ENCODE peak calls at places on chromosomes 16 and 17, in seven cellular contexts. One of them, this sample, is unnamed.

GRCh38 chr17:42281571-42282096 is 5.4 kb upstream of the STAT5B start:
- DNase-seq in stimulated activated CD4-positive, alpha-beta T cell treated with anti-CD3 and anti-CD28 coated beads, Interleukin-15, amount 100 ng/mL, for 1 hour: no peak
- DNase-seq in naive thymus-derived CD4-positive, alpha-beta T cell: no peak
- DNase-seq in activated T-cell treated with anti-CD3 and anti-CD28 coated beads, Interleukin-2, amount 50 U/mL, for 4 hours: no peak
- DNase-seq in ascending aorta: no peak
- DNase-seq in naive thymus-derived CD8-positive, alpha-beta T cell: no peak
- DNase-seq in effector CD4-positive, alpha-beta T cell: no peak
- DNase-seq in this sample: no peak

GRCh38 chr17:17748604-17749003 is 67.3 kb downstream of the RAI1 start:
- DNase-seq in stimulated activated CD4-positive, alpha-beta T cell treated with anti-CD3 and anti-CD28 coated beads, Interleukin-15, amount 100 ng/mL, for 1 hour: no peak
- DNase-seq in naive thymus-derived CD4-positive, alpha-beta T cell: no peak
- DNase-seq in activated T-cell treated with anti-CD3 and anti-CD28 coated beads, Interleukin-2, amount 50 U/mL, for 4 hours: no peak
- DNase-seq in ascending aorta: no peak
- DNase-seq in naive thymus-derived CD8-positive, alpha-beta T cell: no peak
- DNase-seq in effector CD4-positive, alpha-beta T cell: no peak
- DNase-seq in this sample: no peak

GRCh38 chr17:82350182-82351030 is 8.6 kb upstream of the TEX19 start:
- DNase-seq in stimulated activated CD4-positive, alpha-beta T cell treated with anti-CD3 and anti-CD28 coated beads, Interleukin-15, amount 100 ng/mL, for 1 hour: no peak
- DNase-seq in naive thymus-derived CD4-positive, alpha-beta T cell: no peak
- DNase-seq in activated T-cell treated with anti-CD3 and anti-CD28 coated beads, Interleukin-2, amount 50 U/mL, for 4 hours: no peak
- DNase-seq in ascending aorta: no peak
- DNase-seq in naive thymus-derived CD8-positive, alpha-beta T cell: no peak
- DNase-seq in effector CD4-positive, alpha-beta T cell: no peak
- DNase-seq in this sample: peak

GRCh38 chr17:48451489-48451888 is 21.5 kb upstream of the SKAP1 start:
- DNase-seq in stimulated activated CD4-positive, alpha-beta T cell treated with anti-CD3 and anti-CD28 coated beads, Interleukin-15, amount 100 ng/mL, for 1 hour: no peak
- DNase-seq in naive thymus-derived CD4-positive, alpha-beta T cell: no peak
- DNase-seq in activated T-cell treated with anti-CD3 and anti-CD28 coated beads, Interleukin-2, amount 50 U/mL, for 4 hours: no peak
- DNase-seq in ascending aorta: no peak
- DNase-seq in naive thymus-derived CD8-positive, alpha-beta T cell: no peak
- DNase-seq in effector CD4-positive, alpha-beta T cell: no peak
- DNase-seq in this sample: no peak

GRCh38 chr16:49282690-49283375 is 1.2 kb upstream of the CBLN1 start:
- DNase-seq in stimulated activated CD4-positive, alpha-beta T cell treated with anti-CD3 and anti-CD28 coated beads, Interleukin-15, amount 100 ng/mL, for 1 hour: no peak
- DNase-seq in naive thymus-derived CD4-positive, alpha-beta T cell: no peak
- DNase-seq in activated T-cell treated with anti-CD3 and anti-CD28 coated beads, Interleukin-2, amount 50 U/mL, for 4 hours: no peak
- DNase-seq in ascending aorta: no peak
- DNase-seq in naive thymus-derived CD8-positive, alpha-beta T cell: no peak
- DNase-seq in effector CD4-positive, alpha-beta T cell: no peak
- DNase-seq in this sample: no peak

GRCh38 chr16:57261806-57262205 is 16.7 kb downstream of the ARL2BP start:
- DNase-seq in stimulated activated CD4-positive, alpha-beta T cell treated with anti-CD3 and anti-CD28 coated beads, Interleukin-15, amount 100 ng/mL, for 1 hour: no peak
- DNase-seq in naive thymus-derived CD4-positive, alpha-beta T cell: no peak
- DNase-seq in activated T-cell treated with anti-CD3 and anti-CD28 coated beads, Interleukin-2, amount 50 U/mL, for 4 hours: no peak
- DNase-seq in ascending aorta: no peak
- DNase-seq in naive thymus-derived CD8-positive, alpha-beta T cell: no peak
- DNase-seq in effector CD4-positive, alpha-beta T cell: no peak
- DNase-seq in this sample: no peak

GRCh38 chr16:25707982-25708583 is 16.3 kb downstream of the HS3ST4 start:
- DNase-seq in stimulated activated CD4-positive, alpha-beta T cell treated with anti-CD3 and anti-CD28 coated beads, Interleukin-15, amount 100 ng/mL, for 1 hour: no peak
- DNase-seq in naive thymus-derived CD4-positive, alpha-beta T cell: no peak
- DNase-seq in activated T-cell treated with anti-CD3 and anti-CD28 coated beads, Interleukin-2, amount 50 U/mL, for 4 hours: no peak
- DNase-seq in ascending aorta: no peak
- DNase-seq in naive thymus-derived CD8-positive, alpha-beta T cell: no peak
- DNase-seq in effector CD4-positive, alpha-beta T cell: no peak
- DNase-seq in this sample: no peak

GRCh38 chr16:5071681-5072333 is at the start of gene ALG1:
- DNase-seq in stimulated activated CD4-positive, alpha-beta T cell treated with anti-CD3 and anti-CD28 coated beads, Interleukin-15, amount 100 ng/mL, for 1 hour: peak
- DNase-seq in naive thymus-derived CD4-positive, alpha-beta T cell: peak
- DNase-seq in activated T-cell treated with anti-CD3 and anti-CD28 coated beads, Interleukin-2, amount 50 U/mL, for 4 hours: peak
- DNase-seq in ascending aorta: peak
- DNase-seq in naive thymus-derived CD8-positive, alpha-beta T cell: peak
- DNase-seq in effector CD4-positive, alpha-beta T cell: peak
- DNase-seq in this sample: peak

GRCh38 chr16:73214825-73215481 is 167.0 kb upstream of the ZFHX3 start:
- DNase-seq in stimulated activated CD4-positive, alpha-beta T cell treated with anti-CD3 and anti-CD28 coated beads, Interleukin-15, amount 100 ng/mL, for 1 hour: no peak
- DNase-seq in naive thymus-derived CD4-positive, alpha-beta T cell: no peak
- DNase-seq in activated T-cell treated with anti-CD3 and anti-CD28 coated beads, Interleukin-2, amount 50 U/mL, for 4 hours: no peak
- DNase-seq in ascending aorta: no peak
- DNase-seq in naive thymus-derived CD8-positive, alpha-beta T cell: no peak
- DNase-seq in effector CD4-positive, alpha-beta T cell: no peak
- DNase-seq in this sample: no peak

This sample was measured in naive B cell.